ENCODE peak calls at places on chromosomes 5 and 9, in ten cellular contexts. T, M, H, R, V, C, A, F, N and Q are unnamed samples.

GRCh38 chr9:117926031-117926655 is 221.9 kb downstream of the TLR4 start:
- DNase-seq in T (peak), M (no peak), H (no peak), R (no peak), V (no peak), C (no peak), A (no peak), F (no peak), N (no peak), Q (no peak)

GRCh38 chr9:18330736-18331335 is 143.1 kb upstream of the ADAMTSL1 start:
- DNase-seq in T (no peak), M (no peak), H (no peak), R (no peak), V (no peak), C (no peak), A (no peak), F (no peak), N (no peak), Q (no peak)

GRCh38 chr9:74645007-74645639 is 148.0 kb downstream of the RORB start:
- DNase-seq in T (peak), M (no peak), H (peak), R (peak), V (peak), C (no peak), A (no peak), F (peak), N (no peak), Q (no peak)

GRCh38 chr5:56625577-56625976 is 189.8 kb upstream of the MAP3K1 start:
- DNase-seq in T (peak), M (no peak), H (peak), R (no peak), V (no peak), C (no peak), A (no peak), F (no peak), N (peak), Q (no peak)

GRCh38 chr5:103929310-103930003 is 366.9 kb upstream of the NUDT12 start:
- DNase-seq in T (peak), M (no peak), H (no peak), R (no peak), V (no peak), C (no peak), A (no peak), F (no peak), N (no peak), Q (no peak)

GRCh38 chr5:11724947-11725346 is 179.3 kb downstream of the CTNND2 start:
- DNase-seq in T (peak), M (no peak), H (no peak), R (no peak), V (peak), C (no peak), A (no peak), F (no peak), N (no peak), Q (no peak)

GRCh38 chr9:130479587-130479986 is 34.8 kb downstream of the ASS1 start:
- DNase-seq in T (no peak), M (no peak), H (no peak), R (no peak), V (no peak), C (no peak), A (no peak), F (no peak), N (no peak), Q (no peak)

GRCh38 chr5:1380011-1380817 is 35.3 kb upstream of the CLPTM1L start:
- DNase-seq in T (no peak), M (peak), H (peak), R (peak), V (peak), C (peak), A (peak), F (peak), N (no peak), Q (no peak)

GRCh38 chr9:78605029-78605930 is 308.4 kb downstream of the PSAT1 start:
- DNase-seq in T (no peak), M (no peak), H (no peak), R (no peak), V (no peak), C (no peak), A (no peak), F (no peak), N (no peak), Q (no peak)

GRCh38 chr9:86406366-86406765 is 52.2 kb upstream of the TUT7 start:
- DNase-seq in T (peak), M (no peak), H (peak), R (peak), V (no peak), C (no peak), A (no peak), F (no peak), N (no peak), Q (no peak)

GRCh38 chr5:72557147-72557501 is 49.9 kb upstream of the ZNF366 start:
- DNase-seq in T (no peak), M (no peak), H (no peak), R (no peak), V (no peak), C (no peak), A (no peak), F (no peak), N (no peak), Q (no peak)
- TF ChIP-seq CTCF in T (no peak), M (no peak), H (no peak), R (no peak), V (no peak), C (no peak), A (no peak), F (no peak), N (no peak), Q (no peak)

DNA sequence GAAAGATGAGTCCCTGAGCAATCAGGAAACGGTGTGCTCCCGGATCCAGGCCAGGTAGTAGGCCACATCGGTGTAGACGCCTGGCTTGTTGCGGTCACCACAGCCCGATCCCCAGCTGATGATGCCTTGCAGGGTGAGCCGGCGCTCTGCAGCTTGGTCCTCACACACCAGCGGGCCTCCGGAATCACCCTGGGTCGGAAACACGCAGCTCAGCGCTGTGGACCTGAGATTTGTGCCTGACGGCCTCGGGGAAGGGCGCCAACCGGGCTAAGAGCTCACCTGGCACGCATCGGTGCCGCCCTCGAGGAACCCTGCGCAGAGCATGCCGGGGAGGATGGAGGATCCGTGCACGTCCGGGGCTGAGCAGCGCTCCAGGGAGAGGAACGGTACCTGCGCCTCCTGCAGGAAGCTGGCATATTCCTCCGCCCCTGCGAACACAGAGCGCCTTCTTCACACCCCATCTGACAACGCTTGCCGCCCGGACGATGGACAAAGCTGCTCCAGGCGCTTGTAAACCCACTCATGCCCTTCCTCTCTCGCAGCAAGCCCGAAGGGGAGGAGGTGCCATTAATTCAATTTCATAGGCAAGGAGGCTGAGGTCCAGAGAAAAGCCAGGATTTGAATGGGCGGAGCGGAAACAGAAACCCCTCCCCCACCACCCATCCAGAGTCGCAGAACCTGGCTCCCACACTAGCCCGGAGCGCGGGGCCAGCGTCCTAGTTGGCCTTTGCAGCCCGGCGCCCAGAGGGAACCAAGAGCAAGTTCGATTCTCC is 2.0 kb upstream of the PFN3 start:
- DNase-seq in T (peak), M (peak), H (peak), R (no peak), V (peak), C (peak), A (peak), F (peak), N (no peak), Q (no peak)
- TF ChIP-seq CTCF in T (peak), M (peak), H (peak), R (no peak), V (peak), C (peak), A (no peak), F (peak), N (peak), Q (no peak)

DNA sequence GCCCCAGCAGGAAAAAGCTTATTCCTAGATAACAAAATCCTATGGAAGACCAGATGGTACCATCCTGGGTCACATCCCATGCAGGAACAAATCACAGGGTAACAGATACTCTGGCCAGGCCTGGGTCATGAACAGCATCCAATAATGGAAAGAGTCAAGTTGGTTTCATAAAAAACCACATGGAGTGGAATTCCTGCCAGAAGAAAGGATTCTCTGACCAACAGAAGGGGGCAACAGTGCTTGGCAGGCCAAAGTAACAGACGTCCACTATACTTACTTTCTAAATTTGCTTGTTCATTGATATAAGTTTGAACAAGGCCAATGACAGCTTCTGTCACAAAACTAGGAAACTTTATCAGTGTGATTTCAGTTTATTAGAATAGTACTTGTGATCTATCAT is 273.5 kb downstream of the ARRDC3 start:
- DNase-seq in T (no peak), M (no peak), H (peak), R (no peak), V (no peak), C (no peak), A (no peak), F (no peak), N (peak), Q (no peak)
- TF ChIP-seq CTCF in T (no peak), M (no peak), H (peak), R (no peak), V (no peak), C (no peak), A (no peak), F (no peak), N (peak), Q (no peak)

DNA sequence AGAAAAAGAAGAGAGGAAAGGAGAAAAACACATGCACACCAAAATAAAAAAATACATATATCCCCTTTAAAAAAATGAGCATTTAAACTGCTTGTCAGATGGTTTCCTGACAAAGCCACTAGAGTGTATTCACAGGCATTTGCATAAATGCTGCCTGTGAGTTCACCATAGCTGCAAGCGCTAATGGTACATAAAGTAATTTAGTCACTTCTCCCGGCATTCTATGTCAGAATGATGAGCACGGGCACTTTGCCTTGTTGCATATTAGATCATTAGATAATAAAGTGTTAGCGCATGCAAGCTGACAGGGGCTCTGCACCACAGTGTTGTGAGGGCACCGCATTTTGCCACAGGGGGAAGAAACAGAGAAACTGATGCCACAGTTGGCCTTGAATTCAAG is 280.6 kb downstream of the EBF1 start:
- DNase-seq in T (no peak), M (no peak), H (no peak), R (no peak), V (no peak), C (no peak), A (no peak), F (no peak), N (no peak), Q (no peak)
- TF ChIP-seq CTCF in T (no peak), M (no peak), H (no peak), R (no peak), V (no peak), C (no peak), A (no peak), F (no peak), N (no peak), Q (no peak)

GRCh38 chr9:91736311-91736710 is 213.7 kb downstream of the ROR2 start:
- DNase-seq in T (no peak), M (no peak), H (no peak), R (no peak), V (no peak), C (no peak), A (no peak), F (no peak), N (no peak), Q (no peak)

GRCh38 chr9:91741529-91741928 is 208.5 kb downstream of the ROR2 start:
- DNase-seq in T (peak), M (no peak), H (peak), R (no peak), V (no peak), C (no peak), A (no peak), F (no peak), N (peak), Q (no peak)

GRCh38 chr9:91744114-91744513 is 205.9 kb downstream of the ROR2 start:
- DNase-seq in T (no peak), M (no peak), H (no peak), R (no peak), V (no peak), C (no peak), A (no peak), F (no peak), N (no peak), Q (no peak)

GRCh38 chr9:91736898-91737601 is 213.0 kb downstream of the ROR2 start:
- DNase-seq in T (no peak), M (no peak), H (no peak), R (no peak), V (no peak), C (no peak), A (no peak), F (no peak), N (no peak), Q (no peak)

GRCh38 chr9:91740713-91741112 is 209.3 kb downstream of the ROR2 start:
- DNase-seq in T (peak), M (peak), H (peak), R (no peak), V (no peak), C (peak), A (no peak), F (no peak), N (no peak), Q (no peak)
- TF ChIP-seq CTCF in T (no peak), M (no peak), H (peak), R (no peak), V (no peak), C (peak), A (no peak), F (peak), N (peak), Q (no peak)